ENCODE peak calls at places on chromosome 1, in nine cellular contexts. L is HCT116, Y is GM23338, D is K562, A is GM12878, G is A549, K is Panc1, V is HepG2, H is SK-N-SH. B is an unnamed sample.

GRCh38 chr1:234543442-234544093 is 64.6 kb upstream of the TARBP1 start:
- DNase-seq in L (no peak), Y (no peak), D (peak), A (no peak), G (no peak), K (no peak), V (no peak), H (peak), B (no peak)

GRCh38 chr1:95221306-95221705 is 12.7 kb upstream of the RWDD3 start:
- DNase-seq in L (no peak), Y (no peak), D (no peak), A (no peak), G (no peak), K (no peak), V (no peak), H (no peak), B (no peak)

GRCh38 chr1:178093150-178093957 is 550 bp upstream of the RASAL2 start:
- DNase-seq in L (peak), Y (peak), D (peak), A (peak), G (peak), K (peak), V (peak), H (peak), B (peak)

GRCh38 chr1:236168716-236169429 is 26.5 kb downstream of the GPR137B start:
- DNase-seq in L (no peak), Y (peak), D (peak), A (no peak), G (peak), K (peak), V (peak), H (no peak), B (no peak)

GRCh38 chr1:110675060-110675791 is 486 bp upstream of the KCNA3 start:
- DNase-seq in L (no peak), Y (peak), D (no peak), A (no peak), G (no peak), K (no peak), V (no peak), H (no peak), B (no peak)

GRCh38 chr1:96598416-96599168 is 123.0 kb upstream of the PTBP2 start:
- DNase-seq in L (no peak), Y (no peak), D (no peak), A (no peak), G (no peak), K (no peak), V (no peak), H (no peak), B (no peak)

GRCh38 chr1:117112063-117112462 is 9.5 kb downstream of the TRIM45 start:
- DNase-seq in L (no peak), Y (no peak), D (no peak), A (no peak), G (no peak), K (no peak), V (no peak), H (no peak), B (no peak)

GRCh38 chr1:221868894-221869293 is 127.0 kb upstream of the DUSP10 start:
- DNase-seq in L (no peak), Y (no peak), D (no peak), A (no peak), G (peak), K (peak), V (no peak), H (no peak), B (no peak)

GRCh38 chr1:185645686-185646085 is 88.5 kb upstream of the HMCN1 start:
- DNase-seq in L (no peak), Y (no peak), D (no peak), A (no peak), G (no peak), K (no peak), V (no peak), H (no peak), B (no peak)

GRCh38 chr1:38587734-38588133 is 271.8 kb downstream of the RRAGC start:
- DNase-seq in L (no peak), Y (no peak), D (no peak), A (no peak), G (no peak), K (no peak), V (no peak), H (no peak), B (no peak)

GRCh38 chr1:21816602-21817302 is 4.7 kb downstream of the LDLRAD2 start:
- DNase-seq in L (peak), Y (no peak), D (no peak), A (no peak), G (no peak), K (peak), V (peak), H (no peak), B (no peak)
- TF ChIP-seq REST in L (no peak), Y (no peak), D (no peak), A (no peak), G (no peak), K (no peak), V (no peak), H (no peak), B (no peak)

DNA sequence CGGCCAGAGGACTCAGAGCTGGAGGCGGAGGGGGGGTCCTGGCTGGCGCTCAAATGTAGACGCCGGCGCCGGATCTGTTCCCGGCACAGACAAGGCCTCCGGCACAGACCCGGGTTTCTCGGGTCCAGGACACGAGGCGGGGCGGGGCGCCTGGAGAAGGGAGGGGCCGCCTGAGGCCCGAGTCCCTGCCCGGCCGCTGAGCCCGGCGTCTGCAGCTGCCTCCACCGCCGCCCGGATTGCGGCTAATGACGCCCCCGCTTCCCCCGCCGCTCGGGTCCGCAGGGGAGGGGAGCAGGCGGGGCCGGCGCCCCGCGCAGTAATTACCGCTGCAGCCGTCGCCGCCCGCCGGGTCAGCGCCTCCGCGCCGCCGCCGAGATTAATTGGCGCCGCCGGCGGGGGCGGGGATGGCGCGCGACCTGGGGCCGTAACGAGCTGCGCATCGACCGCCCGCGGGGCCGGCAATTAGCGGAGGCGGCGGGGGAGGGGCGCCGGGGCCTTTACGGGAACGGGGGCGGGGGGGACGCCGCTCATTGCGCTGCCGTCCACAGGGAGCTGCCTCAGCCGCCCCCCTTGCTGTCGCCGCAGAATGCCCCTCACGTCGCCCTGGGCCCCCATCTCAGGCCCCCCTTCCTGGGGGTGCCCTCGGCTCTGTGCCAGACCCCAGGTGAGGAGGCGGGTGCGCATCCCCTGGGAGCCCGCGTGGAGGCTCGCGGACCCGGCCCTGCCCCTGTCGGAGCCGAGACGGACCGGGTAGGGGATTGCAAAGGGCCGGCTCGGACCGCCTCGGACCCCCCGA is 17.3 kb downstream of the NOC2L start:
- DNase-seq in L (no peak), Y (peak), D (peak), A (no peak), G (peak), K (no peak), V (peak), H (peak), B (peak)
- H3K4me3 ChIP-seq in L (peak), Y (peak), D (peak), A (no peak), G (peak), K (peak), V (peak), H (peak), B (no peak)

DNA sequence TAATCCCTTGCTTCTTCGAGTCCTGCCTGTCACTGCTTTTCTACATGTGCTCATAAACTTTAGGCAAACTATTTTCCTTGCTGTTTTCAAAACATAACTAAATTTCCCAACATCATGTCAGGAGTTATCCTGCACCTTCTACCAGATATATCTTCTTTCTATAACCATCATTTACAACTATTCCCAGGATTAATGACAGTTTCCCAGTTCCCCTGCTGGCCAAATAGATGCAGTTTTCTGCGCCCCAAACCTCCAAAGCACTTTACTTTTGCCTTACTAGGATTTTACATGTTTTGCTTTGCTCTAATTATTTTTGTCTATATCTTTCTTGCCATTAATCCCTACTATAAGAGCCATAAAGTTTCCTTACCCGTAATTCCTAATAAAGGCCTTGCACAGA is 122.5 kb downstream of the GLUL start:
- DNase-seq in L (no peak), Y (no peak), D (no peak), A (no peak), G (no peak), K (no peak), V (no peak), H (no peak), B (no peak)
- TF ChIP-seq CTCF in L (no peak), Y (no peak), D (peak), A (no peak), G (no peak), K (no peak), V (no peak), H (no peak), B (no peak)

GRCh38 chr1:180842052-180842451 is 70.6 kb upstream of the KIAA1614 start:
- DNase-seq in L (no peak), Y (peak), D (no peak), A (no peak), G (no peak), K (no peak), V (no peak), H (peak), B (no peak)

GRCh38 chr1:180845352-180845751 is 67.3 kb upstream of the KIAA1614 start:
- DNase-seq in L (no peak), Y (no peak), D (peak), A (no peak), G (no peak), K (no peak), V (no peak), H (no peak), B (no peak)

GRCh38 chr1:180842482-180842881 is 70.2 kb upstream of the KIAA1614 start:
- DNase-seq in L (no peak), Y (no peak), D (no peak), A (no peak), G (no peak), K (no peak), V (no peak), H (no peak), B (no peak)

GRCh38 chr1:180841460-180841859 is 71.2 kb upstream of the KIAA1614 start:
- DNase-seq in L (no peak), Y (no peak), D (no peak), A (no peak), G (no peak), K (no peak), V (no peak), H (no peak), B (no peak)

DNA sequence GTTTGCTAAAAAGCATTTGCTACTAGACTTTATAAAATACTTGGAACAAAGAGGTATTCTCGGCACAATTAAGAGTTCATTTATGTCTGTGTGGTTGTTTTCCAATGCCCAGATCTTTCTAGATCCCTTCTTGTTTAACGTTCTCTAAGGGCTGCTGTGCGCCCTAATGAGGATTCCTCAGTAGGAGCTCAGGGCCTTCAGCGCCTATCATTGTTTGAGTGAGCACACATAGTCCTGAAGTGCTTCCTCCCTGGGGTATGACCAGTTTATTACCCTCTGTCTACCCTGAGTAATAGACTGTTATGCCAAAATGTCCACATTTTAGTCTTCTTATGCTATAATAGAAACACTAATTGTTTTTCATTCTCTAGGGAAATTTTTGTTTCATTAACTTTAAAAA is 69.8 kb upstream of the KIAA1614 start:
- DNase-seq in L (no peak), Y (no peak), D (no peak), A (no peak), G (no peak), K (no peak), V (no peak), H (no peak), B (no peak)
- TF ChIP-seq REST in L (no peak), Y (no peak), D (no peak), A (no peak), G (no peak), K (no peak), V (no peak), H (no peak), B (no peak)

GRCh38 chr1:3609769-3610157 is 1.5 kb downstream of the MEGF6 start:
- DNase-seq in L (no peak), Y (no peak), D (no peak), A (no peak), G (no peak), K (no peak), V (no peak), H (no peak), B (no peak)
- H3K4me3 ChIP-seq in L (no peak), Y (peak), D (no peak), A (no peak), G (no peak), K (no peak), V (no peak), H (no peak), B (no peak)

GRCh38 chr1:161191971-161192370 is 6.9 kb downstream of the ADAMTS4 start:
- DNase-seq in L (no peak), Y (no peak), D (no peak), A (no peak), G (no peak), K (no peak), V (no peak), H (no peak), B (no peak)

GRCh38 chr1:161196111-161196510 is 2.7 kb downstream of the ADAMTS4 start:
- DNase-seq in L (no peak), Y (no peak), D (no peak), A (no peak), G (no peak), K (no peak), V (no peak), H (no peak), B (no peak)

GRCh38 chr1:161195171-161195570 is 3.7 kb downstream of the ADAMTS4 start:
- DNase-seq in L (no peak), Y (no peak), D (no peak), A (no peak), G (no peak), K (no peak), V (no peak), H (no peak), B (peak)

GRCh38 chr1:161192476-161193465 is 6.1 kb downstream of the ADAMTS4 start:
- DNase-seq in L (peak), Y (peak), D (peak), A (no peak), G (peak), K (no peak), V (peak), H (peak), B (peak)

GRCh38 chr1:161193561-161194235 is 5.2 kb downstream of the ADAMTS4 start:
- DNase-seq in L (no peak), Y (no peak), D (no peak), A (no peak), G (no peak), K (no peak), V (no peak), H (no peak), B (no peak)
- TF ChIP-seq CTCF in L (no peak), Y (peak), D (no peak), A (no peak), G (no peak), K (no peak), V (peak), H (no peak), B (no peak)

GRCh38 chr1:54223441-54224202 is 23.7 kb downstream of the MRPL37 start:
- DNase-seq in L (no peak), Y (no peak), D (no peak), A (no peak), G (no peak), K (no peak), V (no peak), H (no peak), B (no peak)
- TF ChIP-seq REST in L (no peak), Y (no peak), D (no peak), A (no peak), G (no peak), K (no peak), V (no peak), H (no peak), B (no peak)

GRCh38 chr1:11858613-11858967 is at the start of gene NPPB:
- DNase-seq in L (no peak), Y (no peak), D (no peak), A (no peak), G (no peak), K (no peak), V (no peak), H (no peak), B (no peak)
- H3K4me3 ChIP-seq in L (no peak), Y (peak), D (no peak), A (no peak), G (no peak), K (no peak), V (peak), H (no peak), B (no peak)

GRCh38 chr1:36067871-36068270 is 16.0 kb upstream of the TEKT2 start:
- DNase-seq in L (no peak), Y (no peak), D (no peak), A (no peak), G (no peak), K (no peak), V (no peak), H (no peak), B (no peak)

DNA sequence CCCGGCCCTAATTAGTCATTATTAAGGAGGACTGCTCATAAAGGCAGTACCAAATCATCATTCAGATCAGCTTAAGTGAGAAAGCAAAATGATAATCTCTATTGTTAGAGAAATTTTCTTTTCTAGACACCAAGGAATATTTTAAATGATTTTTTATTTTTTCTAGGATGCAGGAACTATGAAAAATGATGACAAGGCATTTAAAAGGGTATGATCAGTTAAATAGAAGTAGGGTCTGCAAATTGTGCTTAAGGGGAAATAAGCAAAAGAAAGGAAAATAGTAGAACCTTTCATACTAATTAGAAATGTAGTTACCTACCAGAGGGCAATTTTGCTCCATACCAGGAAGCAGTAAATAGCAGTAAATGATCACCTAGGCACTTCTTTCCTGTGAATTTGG is 21.6 kb upstream of the TEKT2 start:
- DNase-seq in L (no peak), Y (no peak), D (no peak), A (no peak), G (no peak), K (no peak), V (no peak), H (no peak), B (no peak)
- TF ChIP-seq CTCF in L (no peak), Y (no peak), D (no peak), A (no peak), G (no peak), K (no peak), V (no peak), H (no peak), B (no peak)

GRCh38 chr1:8216005-8216404 is 101.9 kb upstream of the SLC45A1 start:
- DNase-seq in L (no peak), Y (no peak), D (no peak), A (no peak), G (no peak), K (no peak), V (no peak), H (no peak), B (no peak)
- TF ChIP-seq REST in L (no peak), Y (no peak), D (no peak), A (no peak), G (no peak), K (no peak), V (no peak), H (no peak), B (no peak)